ENCODE peak calls at places on chromosomes 6 and 20, in six cellular contexts. O is GM12878, X is neural progenitor cell, U is kidney, Z is PC-3, V is H1. Q is an unnamed sample.

GRCh38 chr20:58112017-58112781 is 116.3 kb downstream of the ANKRD60 start:
- DNase-seq in V (no peak), O (peak; percentile 55), X (no peak), U (no peak), Z (peak; percentile 98), Q (no peak)

GRCh38 chr6:105452924-105453756 is 50.3 kb upstream of the PREP start:
- DNase-seq in V (no peak), Z (no peak), U (no peak), O (peak; percentile 54), X (no peak), Q (no peak)

GRCh38 chr6:160328447-160328846 is 19.7 kb upstream of the SLC22A3 start:
- DNase-seq in X (no peak), Z (no peak), V (no peak), U (no peak), O (no peak), Q (no peak)

GRCh38 chr6:135281227-135281626 is 100.1 kb downstream of the MYB start:
- DNase-seq in X (no peak), Z (no peak), U (no peak), V (no peak), O (no peak), Q (no peak)

GRCh38 chr20:15811951-15812350 is 761.3 kb downstream of the KIF16B start:
- DNase-seq in X (no peak), V (no peak), U (no peak), O (no peak), Z (no peak), Q (no peak)

GRCh38 chr6:41071501-41071922 is 644 bp downstream of the OARD1 start:
- DNase-seq in Z (peak; percentile 82), U (no peak), V (no peak), X (no peak), O (peak; percentile 34), Q (peak; percentile 72)

GRCh38 chr20:62053465-62054196 is 12.1 kb downstream of the TAF4 start:
- DNase-seq in X (no peak), U (no peak), V (peak; percentile 23), O (no peak), Z (no peak), Q (no peak)

GRCh38 chr20:61295249-61295648 is 43.2 kb downstream of the CDH4 start:
- DNase-seq in V (no peak), X (no peak), Z (no peak), U (no peak), O (no peak), Q (no peak)

GRCh38 chr6:46476301-46476700 is 14.9 kb downstream of the RCAN2 start:
- DNase-seq in V (no peak), O (no peak), U (no peak), X (no peak), Z (no peak), Q (no peak)

GRCh38 chr6:31621320-31621939 is 915 bp downstream of the PRRC2A start:
- DNase-seq in Z (no peak), V (no peak), U (no peak), O (no peak), X (no peak), Q (no peak)

GRCh38 chr20:35320396-35321126 is 28.3 kb upstream of the FAM83C start:
- DNase-seq in U (no peak), O (no peak), Z (peak; percentile 91), X (no peak), V (no peak), Q (no peak)

GRCh38 chr20:723756-724155 is 44.5 kb downstream of the SLC52A3 start:
- DNase-seq in O (no peak), U (no peak), X (no peak), Z (peak; percentile 27), V (no peak), Q (no peak)

GRCh38 chr6:163570579-163571231 is 156.2 kb downstream of the QKI start:
- DNase-seq in Z (no peak), U (no peak), X (no peak), V (no peak), O (no peak), Q (no peak)

GRCh38 chr20:44776977-44777376 is 31.3 kb downstream of the KCNK15 start:
- DNase-seq in Z (peak; percentile 51), O (no peak), V (peak; percentile 67), U (no peak), X (peak; percentile 82), Q (peak; percentile 35)

GRCh38 chr6:44653761-44654218 is 266.3 kb downstream of the CDC5L start:
- DNase-seq in U (no peak), X (no peak), V (no peak), Z (no peak), O (no peak), Q (no peak)

GRCh38 chr6:40719671-40720374 is 132.7 kb upstream of the LRFN2 start:
- DNase-seq in U (no peak), Z (no peak), X (peak; percentile 49), V (peak; percentile 57), O (peak; percentile 30), Q (no peak)

GRCh38 chr6:137185290-137185689 is 11.8 kb upstream of the IL22RA2 start:
- DNase-seq in Z (no peak), U (no peak), O (no peak), X (no peak), V (no peak), Q (no peak)

GRCh38 chr6:149443411-149444181 is 41.2 kb downstream of the ZC3H12D start:
- DNase-seq in U (no peak), V (no peak), Z (no peak), X (no peak), O (no peak), Q (no peak)

GRCh38 chr6:3561745-3562144 is 104.9 kb upstream of the SLC22A23 start:
- DNase-seq in V (no peak), O (no peak), Z (no peak), X (peak; percentile 44), U (no peak), Q (no peak)
- TF ChIP-seq CTCF in V (peak; percentile 48), O (no peak), Z (peak; percentile 28), X (peak; percentile 42), U (no peak), Q (no peak)

GRCh38 chr20:13778827-13779226 is 5.9 kb downstream of the ESF1 start:
- DNase-seq in O (no peak), X (no peak), Z (no peak), V (no peak), U (no peak), Q (no peak)

GRCh38 chr20:13786143-13786828 is 1.5 kb downstream of the NDUFAF5 start:
- DNase-seq in V (no peak), X (no peak), Z (peak; percentile 49), O (no peak), U (no peak), Q (no peak)

GRCh38 chr20:13784271-13784892 is 337 bp downstream of the ESF1 start:
- DNase-seq in V (no peak), O (no peak), U (no peak), X (no peak), Z (no peak), Q (no peak)

GRCh38 chr20:13784893-13785715 is at the start of the genes ESF1 and NDUFAF5:
- DNase-seq in X (peak; percentile 95), Z (peak; percentile 98), V (peak; percentile 94), U (peak; percentile 97), O (peak; percentile 95), Q (peak; percentile 98)

DNA sequence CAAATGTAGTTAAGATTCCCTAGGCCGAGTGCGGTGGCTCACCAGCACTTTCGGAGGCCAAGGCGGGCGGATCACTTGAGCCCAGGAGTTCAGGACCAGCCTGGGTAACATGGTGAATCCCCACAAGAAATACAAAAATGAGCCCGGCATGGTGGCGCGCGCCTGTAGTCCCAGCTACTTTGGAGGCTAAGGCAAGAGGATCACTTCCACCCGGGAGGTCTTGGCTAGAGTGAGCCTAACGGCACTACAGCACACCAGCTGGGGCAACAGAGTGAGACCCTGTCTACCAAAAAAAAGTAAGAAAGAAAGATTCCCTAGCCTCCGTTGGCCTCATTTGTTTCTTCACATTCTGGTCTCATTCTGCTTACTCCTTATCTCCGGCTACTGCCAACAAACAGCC is 1.2 kb downstream of the ESF1 start:
- DNase-seq in Z (no peak), U (no peak), X (no peak), V (no peak), O (no peak), Q (no peak)
- H3K9ac ChIP-seq in Z (peak overlapping the region; percentile 95), U (no peak overlapping the region), X (no peak overlapping the region), V (no peak overlapping the region), O (no peak overlapping the region), Q (peak overlapping the region; percentile 89)

GRCh38 chr6:96014846-96015245 is 928 bp upstream of the FUT9 start:
- DNase-seq in U (no peak), Z (no peak), O (no peak), X (no peak), V (no peak), Q (no peak)

GRCh38 chr6:96013531-96013930 is 2.2 kb upstream of the FUT9 start:
- DNase-seq in Z (no peak), X (no peak), V (no peak), O (no peak), U (no peak), Q (no peak)

GRCh38 chr6:96015321-96015790 is 418 bp upstream of the FUT9 start:
- DNase-seq in X (peak; percentile 92), U (peak; percentile 54), O (no peak), V (peak; percentile 74), Z (no peak), Q (peak; percentile 61)

GRCh38 chr6:96016781-96017180 is 1.0 kb downstream of the FUT9 start:
- DNase-seq in U (no peak), O (no peak), Z (no peak), X (no peak), V (no peak), Q (no peak)

DNA sequence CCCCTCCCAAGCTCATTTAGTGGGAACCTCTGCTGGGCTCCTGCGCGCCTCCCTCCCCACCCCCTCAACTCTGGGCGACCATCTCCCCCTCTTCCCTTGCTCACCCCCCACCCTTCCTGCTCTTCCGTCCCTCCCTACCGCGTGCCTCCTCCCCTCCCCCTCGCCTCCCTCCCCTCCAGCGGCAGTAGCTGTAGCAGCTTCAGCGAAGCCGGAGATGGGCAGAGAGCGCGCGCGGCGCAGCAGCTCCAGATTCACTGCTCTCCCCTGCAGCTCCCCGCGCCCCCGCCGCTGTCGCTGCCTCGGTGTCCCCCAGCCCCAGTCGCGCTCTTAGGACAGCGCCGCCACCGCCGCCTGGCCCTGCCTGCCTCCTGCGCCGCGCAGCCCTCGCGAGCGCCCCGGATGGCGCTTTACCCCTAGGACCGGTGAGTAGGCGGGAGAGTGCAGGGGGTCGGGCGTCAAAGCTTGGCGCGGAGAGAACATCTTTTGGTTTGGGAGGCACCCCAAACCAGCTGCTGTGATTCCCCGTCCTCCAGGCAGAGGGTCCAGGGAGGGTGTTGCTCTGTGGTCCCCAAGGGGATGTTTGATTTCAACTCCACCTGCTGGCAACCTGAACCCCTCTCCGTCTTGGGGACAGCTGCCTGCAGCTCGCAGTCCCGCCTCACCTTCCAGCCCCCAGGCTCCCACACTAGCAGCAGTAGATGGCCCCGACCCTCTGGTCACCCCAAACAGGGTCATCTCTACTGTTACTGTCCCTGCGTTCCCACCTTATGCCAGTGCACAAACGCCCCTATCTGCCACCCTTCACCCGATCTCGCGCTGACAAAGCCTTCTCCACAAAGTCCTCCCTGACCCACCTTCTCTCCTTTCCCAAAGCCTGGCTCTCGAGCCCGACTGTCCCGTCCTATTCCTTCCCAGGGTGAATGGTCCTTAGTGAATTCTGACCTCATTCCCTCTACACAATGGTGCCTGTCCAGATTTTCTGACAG is at the start of gene FUT9:
- DNase-seq in O (no peak), X (peak; percentile 94), Z (no peak), V (peak; percentile 81), U (peak; percentile 65), Q (peak; percentile 34)
- TF ChIP-seq CTCF in O (no peak), X (peak; percentile 58), Z (no peak), V (no peak), U (no peak), Q (peak; percentile 33)

DNA sequence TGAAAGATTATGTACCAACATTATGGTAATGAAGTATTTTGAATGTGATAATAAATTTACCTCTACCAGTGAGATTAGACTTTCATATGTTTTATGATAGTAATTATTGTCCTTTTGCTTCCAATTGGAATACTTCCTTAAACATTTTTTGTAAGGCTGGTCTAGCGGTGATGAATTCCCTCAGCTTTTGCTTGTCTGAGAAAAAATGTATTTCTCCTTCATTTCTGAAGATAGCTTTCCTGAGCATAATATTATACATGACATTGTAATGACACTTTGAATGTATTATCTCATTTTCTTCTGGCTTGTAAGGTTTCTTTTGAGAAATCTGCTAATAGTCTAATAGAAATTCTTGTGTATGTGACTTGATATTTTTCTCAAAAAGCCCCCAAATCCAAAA is 18.6 kb upstream of the EDN1 start:
- DNase-seq in X (no peak), O (no peak), U (no peak), V (no peak), Z (no peak), Q (no peak)
- H3K9ac ChIP-seq in X (no peak overlapping the region), O (no peak overlapping the region), U (no peak overlapping the region), V (no peak overlapping the region), Z (no peak overlapping the region), Q (no peak overlapping the region)